ENCODE peak calls at places on chromosomes 4 and X, in seven cellular contexts. X is GM12865, B is OCI-LY7, C is GM06990, F is BJ, V is epithelial cell of esophagus, Y is tibial artery. A is an unnamed sample.

GRCh38 chrX:153441296-153441695 is 4.6 kb downstream of the TREX2 start:
- DNase-seq in X (no peak), C (no peak), V (peak; percentile 64), F (no peak), B (no peak), Y (no peak), A (no peak)

GRCh38 chr4:156672492-156672891 is 299.1 kb downstream of the PDGFC start:
- DNase-seq in V (no peak), C (no peak), X (no peak), Y (no peak), B (no peak), F (no peak), A (no peak)

GRCh38 chrX:103585421-103586313 is at the start of gene TCEAL4:
- DNase-seq in X (peak; percentile 49), B (peak; percentile 49), V (peak; percentile 17), C (peak; percentile 51), Y (peak; percentile 82), F (no peak), A (no peak)

GRCh38 chr4:7829687-7830580 is 109.7 kb downstream of the AFAP1 start:
- DNase-seq in F (no peak), Y (no peak), B (no peak), V (no peak), C (no peak), X (no peak), A (no peak)

GRCh38 chr4:2437475-2438215 is 18.9 kb downstream of the CFAP99 start:
- DNase-seq in X (no peak), F (no peak), B (no peak), C (no peak), V (no peak), Y (peak; percentile 46), A (no peak)

GRCh38 chr4:76809594-76810305 is 88.2 kb downstream of the SOWAHB start:
- DNase-seq in X (no peak), Y (no peak), V (peak; percentile 14), C (no peak), F (no peak), B (no peak), A (no peak)

GRCh38 chr4:47939456-47939855 is 25.1 kb upstream of the NFXL1 start:
- DNase-seq in B (no peak), X (no peak), F (no peak), V (no peak), Y (no peak), C (no peak), A (no peak)

GRCh38 chrX:70129811-70130210 is 3.4 kb upstream of the IGBP1 start:
- DNase-seq in F (no peak), Y (no peak), C (no peak), X (no peak), V (peak; percentile 58), B (no peak), A (no peak)

GRCh38 chr4:15003891-15004700 is 1.8 kb downstream of the CPEB2 start:
- DNase-seq in X (peak; percentile 63), C (peak; percentile 74), V (peak; percentile 42), F (no peak), B (peak; percentile 72), Y (peak; percentile 75), A (no peak)

GRCh38 chr4:7987148-7987989 is 47.7 kb upstream of the AFAP1 start:
- DNase-seq in V (peak; percentile 78), B (peak; percentile 80), F (no peak), Y (peak; percentile 78), X (peak; percentile 82), C (no peak), A (peak; percentile 45)

GRCh38 chr4:111475696-111476095 is 669.6 kb upstream of the FAM241A start:
- DNase-seq in V (no peak), B (no peak), X (no peak), F (no peak), Y (no peak), C (no peak), A (no peak)

GRCh38 chr4:133550436-133550835 is 401.3 kb downstream of the PCDH10 start:
- DNase-seq in Y (no peak), C (no peak), B (no peak), V (no peak), F (no peak), X (no peak), A (no peak)

GRCh38 chr4:673349-674091 is 556 bp downstream of the ATP5ME start:
- DNase-seq in V (peak; percentile 29), F (no peak), Y (no peak), C (no peak), B (peak; percentile 32), X (no peak), A (no peak)

GRCh38 chrX:35150642-35151239 is 208.1 kb downstream of the FAM47B start:
- DNase-seq in B (no peak), V (no peak), X (no peak), Y (no peak), F (no peak), C (no peak), A (no peak)

GRCh38 chr4:66750273-66750672 is 795.0 kb downstream of the CENPC start:
- DNase-seq in C (no peak), X (no peak), V (peak; percentile 67), B (no peak), Y (no peak), F (no peak), A (no peak)

GRCh38 chr4:122450847-122451246 is 5.7 kb downstream of the IL2 start:
- DNase-seq in V (peak; percentile 50), F (no peak), C (no peak), X (peak; percentile 19), B (peak; percentile 4), Y (no peak), A (no peak)

GRCh38 chrX:96394566-96394965 is 290.1 kb upstream of the DIAPH2 start:
- DNase-seq in V (peak; percentile 0), Y (no peak), B (no peak), C (no peak), X (no peak), F (no peak), A (no peak)

GRCh38 chr4:143700420-143701352 is at the start of gene FREM3:
- DNase-seq in Y (no peak), V (peak; percentile 10), C (peak; percentile 11), X (peak; percentile 6), F (no peak), B (no peak), A (no peak)

GRCh38 chr4:73589887-73590801 is 30.1 kb downstream of the RASSF6 start:
- DNase-seq in V (no peak), B (peak; percentile 93), X (peak; percentile 83), F (no peak), C (peak; percentile 79), Y (no peak), A (peak; percentile 73)

GRCh38 chrX:104568304-104568915 is 2.4 kb downstream of the IL1RAPL2 start:
- DNase-seq in F (no peak), C (no peak), X (no peak), V (no peak), B (no peak), Y (no peak), A (no peak)

GRCh38 chr4:176241703-176242102 is 27.3 kb downstream of the ASB5 start:
- DNase-seq in B (no peak), Y (no peak), X (no peak), C (no peak), F (no peak), V (no peak), A (no peak)

GRCh38 chr4:176238819-176239218 is 30.2 kb downstream of the ASB5 start:
- DNase-seq in X (no peak), Y (no peak), B (no peak), V (peak; percentile 46), C (no peak), F (no peak), A (no peak)

GRCh38 chr4:176242764-176243347 is 26.2 kb downstream of the ASB5 start:
- DNase-seq in B (no peak), V (no peak), F (no peak), Y (no peak), X (no peak), C (no peak), A (no peak)

GRCh38 chr4:176238157-176238608 is 30.8 kb downstream of the ASB5 start:
- DNase-seq in X (no peak), B (no peak), V (no peak), Y (no peak), C (no peak), F (peak; percentile 77), A (no peak)

DNA sequence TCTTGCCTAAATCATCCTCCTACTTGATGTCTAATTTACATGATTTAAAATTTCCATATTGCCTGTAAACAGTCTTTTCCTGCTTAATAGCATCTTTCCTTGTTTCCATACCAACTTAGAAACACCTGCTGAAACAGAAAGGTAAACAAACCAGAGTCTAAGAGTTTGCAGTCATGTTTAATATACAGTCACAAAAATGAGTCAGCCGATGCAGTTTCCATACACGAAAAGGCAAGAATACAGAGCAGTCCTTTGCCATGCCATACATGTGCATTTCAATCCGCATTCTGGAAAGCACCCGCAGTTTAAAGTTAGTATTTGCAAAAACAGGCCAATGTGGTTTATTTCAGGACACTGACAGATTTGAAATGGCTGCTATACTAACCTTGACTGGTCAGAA is 32.1 kb downstream of the ASB5 start:
- DNase-seq in X (peak; percentile 5), V (peak; percentile 23), Y (no peak), F (no peak), C (no peak), B (no peak), A (no peak)
- H3K4me3 ChIP-seq in X (no peak overlapping the region), V (no peak overlapping the region), Y (no peak overlapping the region), F (no peak overlapping the region), C (no peak overlapping the region), B (no peak overlapping the region), A (no peak overlapping the region)

GRCh38 chrX:12770440-12770839 is 20.8 kb upstream of the PRPS2 start:
- DNase-seq in C (no peak), Y (no peak), X (peak; percentile 24), B (peak; percentile 34), F (no peak), V (peak; percentile 43), A (no peak)
- TF ChIP-seq CTCF in C (peak; percentile 55), Y (no peak), X (peak; percentile 17), B (peak; percentile 77), F (peak; percentile 37), V (peak; percentile 44), A (peak; percentile 29)

GRCh38 chr4:38512840-38513239 is 151.2 kb upstream of the KLF3 start:
- DNase-seq in X (no peak), B (no peak), V (no peak), C (no peak), Y (no peak), F (no peak), A (no peak)

GRCh38 chr4:38514465-38515146 is 149.4 kb upstream of the KLF3 start:
- DNase-seq in V (no peak), B (no peak), X (no peak), Y (no peak), C (no peak), F (no peak), A (no peak)

GRCh38 chr4:38509551-38509950 is 154.4 kb upstream of the KLF3 start:
- DNase-seq in V (no peak), X (peak; percentile 65), Y (no peak), C (peak; percentile 41), F (no peak), B (no peak), A (no peak)

GRCh38 chr4:38511702-38512101 is 152.3 kb upstream of the KLF3 start:
- DNase-seq in C (no peak), B (no peak), Y (no peak), V (no peak), X (no peak), F (no peak), A (no peak)

GRCh38 chr4:38510201-38510600 is 153.8 kb upstream of the KLF3 start:
- DNase-seq in V (no peak), Y (no peak), C (no peak), B (no peak), F (no peak), X (no peak), A (no peak)
- H3K4me3 ChIP-seq in V (no peak overlapping the region), Y (no peak overlapping the region), C (no peak overlapping the region), B (no peak overlapping the region), F (no peak overlapping the region), X (no peak overlapping the region), A (no peak overlapping the region)

GRCh38 chr4:93894995-93895394 is 66.4 kb downstream of the ATOH1 start:
- DNase-seq in V (no peak), B (no peak), Y (no peak), F (no peak), C (no peak), X (no peak), A (no peak)

GRCh38 chr4:93897559-93897958 is 69.0 kb downstream of the ATOH1 start:
- DNase-seq in C (no peak), Y (no peak), V (peak; percentile 24), X (peak; percentile 16), B (peak; percentile 22), F (no peak), A (no peak)
- TF ChIP-seq CTCF in C (peak; percentile 29), Y (no peak), V (peak; percentile 23), X (peak; percentile 28), B (peak; percentile 74), F (peak; percentile 14), A (peak; percentile 15)

A was measured in GM12864.